ENCODE peak calls at places on chromosomes 6 and 20, in ten cellular contexts. K is mucosa of descending colon, C is testis, W is uterus, G is AG04449, O is bronchial epithelial cell, A is A673, J is kidney epithelial cell, N is ovary, X is HCT116. S is an unnamed sample.

GRCh38 chr6:129598244-129599187 is 111.5 kb downstream of the ARHGAP18 start:
- DNase-seq in K (peak), C (no peak), W (no peak), G (peak), O (peak), A (peak), J (no peak), N (no peak), X (peak), S (peak)

GRCh38 chr20:43955244-43956191 is 40.9 kb downstream of the TOX2 start:
- DNase-seq in K (no peak), C (no peak), W (no peak), G (peak), O (peak), A (peak), J (peak), N (no peak), X (peak), S (peak)

GRCh38 chr6:20367716-20368485 is 33.8 kb upstream of the E2F3 start:
- DNase-seq in K (no peak), C (no peak), W (no peak), G (no peak), O (peak), A (no peak), J (no peak), N (no peak), X (no peak), S (no peak)

GRCh38 chr20:48718914-48719578 is 108.8 kb downstream of the PREX1 start:
- DNase-seq in K (peak), C (no peak), W (no peak), G (no peak), O (no peak), A (no peak), J (no peak), N (no peak), X (no peak), S (no peak)

GRCh38 chr6:13398421-13398994 is 70.2 kb upstream of the TBC1D7 start:
- DNase-seq in K (no peak), C (no peak), W (no peak), G (no peak), O (no peak), A (no peak), J (no peak), N (no peak), X (no peak), S (no peak)

GRCh38 chr6:12602342-12602741 is 114.2 kb upstream of the PHACTR1 start:
- DNase-seq in K (no peak), C (no peak), W (no peak), G (no peak), O (no peak), A (no peak), J (no peak), N (no peak), X (no peak), S (no peak)

GRCh38 chr6:110687326-110687725 is 127.9 kb downstream of the CDK19 start:
- DNase-seq in K (no peak), C (no peak), W (no peak), G (no peak), O (no peak), A (no peak), J (no peak), N (no peak), X (no peak), S (no peak)

GRCh38 chr20:1467355-1468116 is 887 bp upstream of the NSFL1C start:
- DNase-seq in K (peak), C (peak), W (no peak), G (no peak), O (no peak), A (no peak), J (no peak), N (peak), X (no peak), S (no peak)

GRCh38 chr20:59145926-59146800 is 17.5 kb upstream of the ZNF831 start:
- DNase-seq in K (no peak), C (peak), W (no peak), G (no peak), O (no peak), A (no peak), J (no peak), N (no peak), X (no peak), S (no peak)

GRCh38 chr6:44133003-44133931 is 5.9 kb downstream of the TMEM63B start:
- DNase-seq in K (peak), C (peak), W (no peak), G (no peak), O (peak), A (peak), J (no peak), N (peak), X (peak), S (no peak)

GRCh38 chr6:26454641-26455040 is 3.1 kb upstream of the BTN2A1 start:
- DNase-seq in K (no peak), C (no peak), W (no peak), G (no peak), O (no peak), A (no peak), J (no peak), N (no peak), X (no peak), S (no peak)

DNA sequence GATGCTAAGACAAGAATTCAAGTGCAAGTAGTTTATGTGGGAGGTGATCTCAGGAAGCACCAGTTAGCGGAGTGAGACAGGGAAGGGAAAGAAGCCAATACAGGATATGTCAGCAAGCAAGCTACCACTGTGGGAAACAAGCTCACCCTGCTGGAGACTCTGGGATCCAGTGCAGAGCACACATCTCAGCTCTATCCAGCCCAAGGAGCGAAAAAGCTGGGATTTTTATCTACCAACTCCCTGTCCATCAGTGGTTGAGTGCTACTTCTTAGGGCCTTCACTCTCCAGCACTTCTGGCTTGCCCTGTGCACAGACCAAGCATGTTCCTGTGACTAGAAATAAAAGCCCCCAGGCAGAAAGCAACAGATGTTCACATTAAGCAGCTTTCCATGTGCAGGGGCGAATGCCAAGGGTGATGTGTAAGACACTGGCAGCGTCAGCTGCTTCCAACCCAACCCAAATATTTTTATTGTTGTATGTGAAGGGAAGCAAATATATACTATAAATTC is 10.8 kb upstream of the RNF24 start:
- DNase-seq in K (no peak), C (no peak), W (peak), G (no peak), O (no peak), A (peak), J (no peak), N (no peak), X (no peak), S (peak)
- TF ChIP-seq CTCF in K (no peak), C (no peak), W (peak), G (peak), O (peak), A (peak), J (peak), N (no peak), X (no peak), S (peak)

DNA sequence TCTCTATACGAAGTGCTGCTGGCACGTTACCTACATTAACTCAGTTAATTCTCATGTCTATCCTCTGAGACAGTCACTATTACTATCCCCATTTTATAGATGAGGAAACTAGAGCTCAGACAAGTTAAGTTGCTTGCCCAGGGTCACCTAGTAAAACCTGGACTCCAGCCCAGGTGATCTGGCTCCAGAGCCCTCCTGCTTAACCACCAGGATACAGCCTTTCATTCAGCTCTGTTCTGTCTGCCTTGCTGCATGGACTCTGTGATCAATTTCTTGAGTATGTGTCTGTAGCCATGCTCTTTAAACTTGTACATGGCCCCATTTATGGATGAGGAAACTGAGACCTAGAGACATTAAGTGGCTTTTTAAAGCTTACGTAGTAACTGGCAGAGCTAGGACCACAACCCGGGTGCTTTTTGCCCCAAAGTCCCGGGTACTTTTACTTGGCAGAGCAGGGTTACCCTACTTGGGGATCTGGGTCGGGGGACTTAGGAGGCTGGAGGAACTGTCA is 4.7 kb downstream of the CDKN1A start:
- DNase-seq in K (no peak), C (no peak), W (no peak), G (no peak), O (no peak), A (no peak), J (no peak), N (no peak), X (no peak), S (no peak)
- H3K4me3 ChIP-seq in K (no peak), C (no peak), W (no peak), G (peak), O (no peak), A (no peak), J (no peak), N (no peak), X (no peak), S (peak)

GRCh38 chr20:11431613-11432012 is 486.1 kb upstream of the BTBD3 start:
- DNase-seq in K (no peak), C (no peak), W (no peak), G (peak), O (no peak), A (no peak), J (no peak), N (no peak), X (no peak), S (no peak)

GRCh38 chr20:11432407-11432806 is 485.3 kb upstream of the BTBD3 start:
- DNase-seq in K (no peak), C (no peak), W (no peak), G (peak), O (peak), A (peak), J (peak), N (no peak), X (no peak), S (peak)

GRCh38 chr20:11429168-11429567 is 488.5 kb upstream of the BTBD3 start:
- DNase-seq in K (no peak), C (no peak), W (no peak), G (no peak), O (peak), A (no peak), J (no peak), N (no peak), X (no peak), S (no peak)

GRCh38 chr20:11430652-11431051 is 487.0 kb upstream of the BTBD3 start:
- DNase-seq in K (no peak), C (no peak), W (no peak), G (no peak), O (no peak), A (no peak), J (no peak), N (no peak), X (no peak), S (no peak)

DNA sequence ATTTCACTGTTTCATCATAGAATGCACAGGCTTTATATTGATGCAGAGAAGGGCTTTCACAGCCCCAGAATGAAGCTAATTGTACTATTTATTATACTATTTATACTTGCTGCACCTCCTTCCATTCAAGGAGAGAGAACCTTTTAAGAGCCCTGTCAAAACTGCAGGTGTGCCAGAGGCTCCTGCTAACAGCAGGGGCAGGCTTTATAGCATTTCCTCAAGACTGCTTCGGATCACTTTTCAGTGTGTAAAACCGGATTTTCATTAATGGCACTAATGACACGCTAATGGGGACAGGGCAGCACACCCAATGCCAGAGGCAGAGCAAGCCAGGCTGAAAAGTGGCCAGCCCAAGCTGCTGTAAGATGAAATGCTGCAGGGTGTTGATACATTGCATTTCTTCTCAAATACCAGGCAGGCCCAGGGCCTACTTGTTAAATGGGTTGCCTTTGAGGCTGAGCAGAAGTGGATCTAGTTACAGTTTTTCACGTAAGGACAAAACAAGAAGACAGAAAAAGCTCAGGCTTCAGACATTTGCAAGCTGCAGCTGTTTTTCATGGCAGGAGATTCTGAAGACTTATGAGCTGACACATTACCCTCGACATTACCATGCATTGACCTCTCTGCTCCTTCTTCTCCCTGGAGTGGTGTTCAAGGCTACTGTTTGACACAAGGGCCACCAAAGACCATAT is 487.7 kb upstream of the BTBD3 start:
- DNase-seq in K (no peak), C (no peak), W (no peak), G (no peak), O (no peak), A (no peak), J (no peak), N (no peak), X (no peak), S (no peak)
- TF ChIP-seq CTCF in K (no peak), C (no peak), W (no peak), G (no peak), O (no peak), A (no peak), J (no peak), N (no peak), X (no peak), S (no peak)

DNA sequence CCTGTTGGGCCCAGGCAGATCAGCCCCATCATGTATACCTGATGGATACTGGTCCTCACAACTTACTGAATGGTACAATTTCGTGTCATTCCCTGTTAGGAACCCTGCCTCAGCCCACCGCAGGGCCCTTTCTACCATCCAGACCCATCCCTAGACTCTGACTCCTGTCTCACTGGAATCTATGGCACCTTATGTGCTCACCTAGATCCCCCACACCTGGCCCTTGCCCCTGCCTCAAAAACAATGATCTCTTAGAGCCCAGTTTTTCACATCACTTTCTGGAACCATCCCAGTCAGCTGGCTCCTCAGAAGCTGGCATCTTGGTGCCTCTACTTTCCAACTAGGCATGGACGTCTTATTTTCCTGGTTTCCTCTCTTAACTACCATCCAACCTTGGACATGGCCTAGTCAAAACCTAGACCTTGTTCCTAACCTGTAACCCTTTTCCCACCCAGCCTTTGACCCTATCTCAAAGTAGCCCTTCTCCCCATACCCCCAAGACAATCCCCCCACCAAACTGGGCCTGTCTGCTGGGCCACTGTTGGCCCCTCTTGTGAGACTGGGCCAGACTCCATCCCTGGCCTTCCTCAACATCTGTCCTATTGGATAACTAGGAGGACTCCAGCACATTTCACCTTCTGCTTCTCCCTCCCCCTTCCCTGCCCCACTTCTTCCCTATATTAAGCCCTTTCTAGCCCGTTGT is 981 bp downstream of the HM13 start:
- DNase-seq in K (peak), C (no peak), W (no peak), G (no peak), O (no peak), A (no peak), J (no peak), N (no peak), X (no peak), S (no peak)
- H3K4me3 ChIP-seq in K (peak), C (peak), W (peak), G (peak), O (peak), A (peak), J (peak), N (peak), X (peak), S (peak)

GRCh38 chr6:154164397-154164796 is 125.4 kb downstream of the OPRM1 start:
- DNase-seq in K (peak), C (peak), W (peak), G (peak), O (no peak), A (no peak), J (no peak), N (peak), X (no peak), S (no peak)

GRCh38 chr6:154169193-154169847 is 130.3 kb downstream of the OPRM1 start:
- DNase-seq in K (no peak), C (no peak), W (no peak), G (no peak), O (no peak), A (no peak), J (no peak), N (no peak), X (no peak), S (no peak)

GRCh38 chr6:154167163-154167562 is 128.1 kb downstream of the OPRM1 start:
- DNase-seq in K (no peak), C (no peak), W (no peak), G (no peak), O (no peak), A (no peak), J (no peak), N (no peak), X (no peak), S (no peak)

GRCh38 chr6:154165488-154165887 is 126.4 kb downstream of the OPRM1 start:
- DNase-seq in K (no peak), C (no peak), W (no peak), G (no peak), O (no peak), A (no peak), J (no peak), N (no peak), X (no peak), S (no peak)

GRCh38 chr6:154166140-154166539 is 127.1 kb downstream of the OPRM1 start:
- DNase-seq in K (no peak), C (no peak), W (no peak), G (no peak), O (no peak), A (no peak), J (no peak), N (no peak), X (no peak), S (no peak)
- TF ChIP-seq CTCF in K (no peak), C (peak), W (no peak), G (no peak), O (no peak), A (no peak), J (no peak), N (no peak), X (peak), S (no peak)

DNA sequence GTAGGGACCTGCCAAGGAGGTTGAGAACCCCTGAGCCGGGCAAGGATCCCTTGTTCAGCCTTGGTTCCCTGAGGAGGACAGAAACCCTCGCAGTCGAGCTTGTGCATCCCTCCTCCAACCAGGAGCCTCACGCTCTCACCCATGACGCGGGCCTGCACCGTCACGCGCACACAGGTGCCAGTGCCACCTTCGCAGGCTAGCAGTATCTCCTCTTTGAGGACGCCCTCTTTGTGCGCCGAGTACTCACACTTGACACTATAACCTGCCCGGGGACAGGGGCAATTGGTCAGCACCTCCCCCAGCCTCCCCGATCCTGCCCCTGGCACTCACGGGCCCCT is 13.3 kb downstream of the ADISSP start:
- DNase-seq in K (no peak), C (no peak), W (no peak), G (no peak), O (no peak), A (no peak), J (no peak), N (no peak), X (no peak), S (no peak)
- H3K4me3 ChIP-seq in K (no peak), C (no peak), W (no peak), G (no peak), O (no peak), A (no peak), J (no peak), N (no peak), X (no peak), S (no peak)

DNA sequence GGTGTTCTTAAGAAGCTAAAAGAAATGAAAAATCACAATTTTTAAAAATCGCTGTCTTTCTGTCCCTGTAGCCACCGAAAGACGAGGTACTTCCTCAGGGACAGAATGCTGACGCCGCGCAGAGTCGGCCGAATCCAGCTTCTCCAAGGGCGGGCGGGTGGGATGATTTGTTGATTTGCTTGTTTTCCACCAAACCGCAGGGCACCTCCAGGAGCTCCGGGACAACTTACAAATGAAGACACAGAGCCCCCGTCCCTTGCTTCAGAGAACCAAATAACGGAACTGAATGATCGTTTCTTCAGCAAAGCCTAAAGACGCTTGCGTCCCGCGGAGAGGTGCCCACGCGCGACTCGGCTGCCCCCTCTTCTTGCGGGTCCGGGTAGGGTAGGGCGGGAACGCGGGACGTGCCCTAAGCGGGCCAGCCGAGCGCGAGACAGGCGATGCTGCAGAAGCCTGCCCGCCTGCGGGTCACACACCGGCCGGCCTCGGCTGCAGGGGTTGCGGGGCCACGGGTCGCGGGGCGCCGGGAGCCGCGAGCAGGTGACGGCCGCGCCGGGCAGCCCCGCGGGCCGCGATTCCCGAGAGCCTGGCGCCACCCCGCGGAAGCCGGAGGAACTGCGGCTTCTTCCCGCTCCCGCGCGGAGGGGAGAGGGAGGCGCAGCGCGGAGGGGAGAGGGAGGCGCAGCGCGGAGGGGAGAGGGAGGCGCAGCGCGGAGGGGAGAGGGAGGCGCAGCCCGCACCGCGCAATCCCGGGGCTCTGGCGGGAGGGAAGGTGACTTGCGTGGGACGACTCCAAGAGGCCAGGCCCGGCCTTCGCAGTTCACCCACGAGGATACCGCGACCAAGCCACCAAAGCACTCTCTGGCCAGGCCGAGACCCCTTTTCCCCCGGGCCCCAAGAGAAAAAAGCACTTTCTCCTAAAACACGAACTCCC is 7.7 kb upstream of the FOXF2 start:
- DNase-seq in K (peak), C (peak), W (no peak), G (no peak), O (no peak), A (peak), J (no peak), N (no peak), X (no peak), S (no peak)
- TF ChIP-seq CTCF in K (peak), C (peak), W (peak), G (peak), O (peak), A (peak), J (peak), N (peak), X (peak), S (peak)

GRCh38 chr6:18444176-18444575 is 57.0 kb downstream of the RNF144B start:
- DNase-seq in K (no peak), C (no peak), W (no peak), G (no peak), O (no peak), A (no peak), J (no peak), N (no peak), X (no peak), S (no peak)
- H3K4me3 ChIP-seq in K (no peak), C (no peak), W (no peak), G (no peak), O (no peak), A (no peak), J (no peak), N (no peak), X (no peak), S (no peak)